ENCODE peak calls at places on chromosomes 1 and 21, in nine cellular contexts. One of them, this sample, is unnamed.
A peak's percentile ranks its signal among the peaks of the same experiment; 100 is the strongest.

GRCh38 chr1:49298304-49298703 is 521.6 kb upstream of the BEND5 start:
- DNase-seq in Panc1: no peak
- DNase-seq in HepG2: no peak
- DNase-seq in GM23338: peak; percentile 7
- DNase-seq in SK-N-SH: no peak
- DNase-seq in A549: no peak
- DNase-seq in HCT116: no peak
- DNase-seq in K562: no peak
- DNase-seq in GM12878: no peak
- DNase-seq in this sample: no peak

GRCh38 chr1:38000529-38001453 is 4.5 kb downstream of the FHL3 start:
- DNase-seq in Panc1: no peak
- DNase-seq in HepG2: peak; percentile 56
- DNase-seq in GM23338: peak; percentile 83
- DNase-seq in SK-N-SH: peak; percentile 51
- DNase-seq in A549: no peak
- DNase-seq in HCT116: no peak
- DNase-seq in K562: peak; percentile 50
- DNase-seq in GM12878: no peak
- DNase-seq in this sample: no peak

GRCh38 chr1:153773004-153773921 is 1.9 kb upstream of the SLC27A3 start:
- DNase-seq in Panc1: no peak
- DNase-seq in HepG2: no peak
- DNase-seq in GM23338: no peak
- DNase-seq in SK-N-SH: no peak
- DNase-seq in A549: no peak
- DNase-seq in HCT116: no peak
- DNase-seq in K562: no peak
- DNase-seq in GM12878: no peak
- DNase-seq in this sample: peak; percentile 55

GRCh38 chr1:119544165-119544762 is 37.3 kb downstream of the HSD3B1 start:
- DNase-seq in Panc1: peak; percentile 10
- DNase-seq in HepG2: no peak
- DNase-seq in GM23338: peak; percentile 72
- DNase-seq in SK-N-SH: peak; percentile 1
- DNase-seq in A549: peak; percentile 15
- DNase-seq in HCT116: peak; percentile 35
- DNase-seq in K562: peak; percentile 23
- DNase-seq in GM12878: no peak
- DNase-seq in this sample: peak; percentile 17

GRCh38 chr1:22454476-22455056 is 2.9 kb downstream of the ZBTB40 start:
- DNase-seq in Panc1: no peak
- DNase-seq in HepG2: no peak
- DNase-seq in GM23338: no peak
- DNase-seq in SK-N-SH: peak; percentile 32
- DNase-seq in A549: no peak
- DNase-seq in HCT116: no peak
- DNase-seq in K562: peak; percentile 50
- DNase-seq in GM12878: no peak
- DNase-seq in this sample: no peak

GRCh38 chr1:184059887-184060286 is 8.4 kb downstream of the TSEN15 start:
- DNase-seq in Panc1: no peak
- DNase-seq in HepG2: no peak
- DNase-seq in GM23338: no peak
- DNase-seq in SK-N-SH: no peak
- DNase-seq in A549: no peak
- DNase-seq in HCT116: no peak
- DNase-seq in K562: no peak
- DNase-seq in GM12878: no peak
- DNase-seq in this sample: no peak

GRCh38 chr1:175126347-175126746 is 58.7 kb downstream of the TNN start:
- DNase-seq in Panc1: no peak
- DNase-seq in HepG2: no peak
- DNase-seq in GM23338: no peak
- DNase-seq in SK-N-SH: no peak
- DNase-seq in A549: no peak
- DNase-seq in HCT116: no peak
- DNase-seq in K562: no peak
- DNase-seq in GM12878: no peak
- DNase-seq in this sample: no peak

GRCh38 chr21:45436371-45437040 is 31.5 kb downstream of the COL18A1 start:
- DNase-seq in Panc1: no peak
- DNase-seq in HepG2: no peak
- DNase-seq in GM23338: no peak
- DNase-seq in SK-N-SH: no peak
- DNase-seq in A549: no peak
- DNase-seq in HCT116: no peak
- DNase-seq in K562: no peak
- DNase-seq in GM12878: no peak
- DNase-seq in this sample: no peak

GRCh38 chr1:19038096-19038495 is 81.6 kb upstream of the IFFO2 start:
- DNase-seq in Panc1: no peak
- DNase-seq in HepG2: no peak
- DNase-seq in GM23338: no peak
- DNase-seq in SK-N-SH: no peak
- DNase-seq in A549: no peak
- DNase-seq in HCT116: no peak
- DNase-seq in K562: no peak
- DNase-seq in GM12878: no peak
- DNase-seq in this sample: no peak

GRCh38 chr1:116571215-116571919 is 541 bp upstream of the CD58 start:
- DNase-seq in Panc1: no peak
- DNase-seq in HepG2: no peak
- DNase-seq in GM23338: peak; percentile 39
- DNase-seq in SK-N-SH: peak; percentile 49
- DNase-seq in A549: no peak
- DNase-seq in HCT116: no peak
- DNase-seq in K562: peak; percentile 40
- DNase-seq in GM12878: no peak
- DNase-seq in this sample: no peak

GRCh38 chr1:36771678-36772284 is 262.5 kb downstream of the GRIK3 start:
- DNase-seq in Panc1: no peak
- DNase-seq in HepG2: no peak
- DNase-seq in GM23338: peak; percentile 54
- DNase-seq in SK-N-SH: no peak
- DNase-seq in A549: no peak
- DNase-seq in HCT116: no peak
- DNase-seq in K562: no peak
- DNase-seq in GM12878: no peak
- DNase-seq in this sample: no peak

GRCh38 chr1:205541161-205541886 is 36.9 kb downstream of the CDK18 start:
- DNase-seq in Panc1: no peak
- DNase-seq in HepG2: no peak
- DNase-seq in GM23338: no peak
- DNase-seq in SK-N-SH: no peak
- DNase-seq in A549: no peak
- DNase-seq in HCT116: no peak
- DNase-seq in K562: no peak
- DNase-seq in GM12878: no peak
- DNase-seq in this sample: no peak

GRCh38 chr1:205545991-205546390 is 41.5 kb downstream of the CDK18 start:
- DNase-seq in Panc1: no peak
- DNase-seq in HepG2: no peak
- DNase-seq in GM23338: no peak
- DNase-seq in SK-N-SH: no peak
- DNase-seq in A549: no peak
- DNase-seq in HCT116: no peak
- DNase-seq in K562: no peak
- DNase-seq in GM12878: no peak
- DNase-seq in this sample: no peak

GRCh38 chr1:205543351-205544305 is 39.2 kb downstream of the CDK18 start:
- DNase-seq in Panc1: peak; percentile 42
- DNase-seq in HepG2: peak; percentile 62
- DNase-seq in GM23338: peak; percentile 95
- DNase-seq in SK-N-SH: peak; percentile 78
- DNase-seq in A549: peak; percentile 63
- DNase-seq in HCT116: no peak
- DNase-seq in K562: peak; percentile 39
- DNase-seq in GM12878: no peak
- DNase-seq in this sample: no peak

GRCh38 chr1:205545001-205545919 is 40.8 kb downstream of the CDK18 start:
- DNase-seq in Panc1: no peak
- DNase-seq in HepG2: no peak
- DNase-seq in GM23338: no peak
- DNase-seq in SK-N-SH: no peak
- DNase-seq in A549: no peak
- DNase-seq in HCT116: no peak
- DNase-seq in K562: no peak
- DNase-seq in GM12878: no peak
- DNase-seq in this sample: no peak

GRCh38 chr1:205542367-205542766 is 37.9 kb downstream of the CDK18 start:
- DNase-seq in Panc1: no peak
- DNase-seq in HepG2: no peak
- DNase-seq in GM23338: no peak
- DNase-seq in SK-N-SH: no peak
- DNase-seq in A549: no peak
- DNase-seq in HCT116: no peak
- DNase-seq in K562: no peak
- DNase-seq in GM12878: no peak
- DNase-seq in this sample: no peak
- TF ChIP-seq REST in Panc1: no peak
- TF ChIP-seq REST in HepG2: no peak
- TF ChIP-seq REST in GM23338: no peak
- TF ChIP-seq REST in SK-N-SH: no peak
- TF ChIP-seq REST in A549: no peak
- TF ChIP-seq REST in HCT116: no peak
- TF ChIP-seq REST in K562: no peak
- TF ChIP-seq REST in GM12878: no peak
- TF ChIP-seq REST in this sample: no peak

GRCh38 chr21:33825419-33825818 is 90.2 kb downstream of the ATP5PO start:
- DNase-seq in Panc1: no peak
- DNase-seq in HepG2: no peak
- DNase-seq in GM23338: no peak
- DNase-seq in SK-N-SH: no peak
- DNase-seq in A549: no peak
- DNase-seq in HCT116: no peak
- DNase-seq in K562: no peak
- DNase-seq in GM12878: no peak
- DNase-seq in this sample: no peak
- H3K27ac ChIP-seq in Panc1: no peak overlapping the region
- H3K27ac ChIP-seq in HepG2: no peak overlapping the region
- H3K27ac ChIP-seq in GM23338: no peak overlapping the region
- H3K27ac ChIP-seq in SK-N-SH: peak overlapping the region; percentile 2
- H3K27ac ChIP-seq in A549: no peak overlapping the region
- H3K27ac ChIP-seq in HCT116: no peak overlapping the region
- H3K27ac ChIP-seq in K562: no peak overlapping the region
- H3K27ac ChIP-seq in GM12878: no peak overlapping the region
- H3K27ac ChIP-seq in this sample: no peak overlapping the region

GRCh38 chr21:26814374-26814773 is 30.8 kb downstream of the ADAMTS1 start:
- DNase-seq in Panc1: no peak
- DNase-seq in HepG2: no peak
- DNase-seq in GM23338: no peak
- DNase-seq in SK-N-SH: no peak
- DNase-seq in A549: no peak
- DNase-seq in HCT116: no peak
- DNase-seq in K562: no peak
- DNase-seq in GM12878: no peak
- DNase-seq in this sample: no peak
- TF ChIP-seq REST in Panc1: no peak
- TF ChIP-seq REST in HepG2: no peak
- TF ChIP-seq REST in GM23338: no peak
- TF ChIP-seq REST in SK-N-SH: no peak
- TF ChIP-seq REST in A549: no peak
- TF ChIP-seq REST in HCT116: no peak
- TF ChIP-seq REST in K562: no peak
- TF ChIP-seq REST in GM12878: no peak
- TF ChIP-seq REST in this sample: no peak

GRCh38 chr1:53509775-53510174 is 50.6 kb downstream of the DMRTB1 start:
- DNase-seq in Panc1: no peak
- DNase-seq in HepG2: no peak
- DNase-seq in GM23338: no peak
- DNase-seq in SK-N-SH: no peak
- DNase-seq in A549: no peak
- DNase-seq in HCT116: no peak
- DNase-seq in K562: no peak
- DNase-seq in GM12878: no peak
- DNase-seq in this sample: no peak
- H3K27ac ChIP-seq in Panc1: no peak overlapping the region
- H3K27ac ChIP-seq in HepG2: no peak overlapping the region
- H3K27ac ChIP-seq in GM23338: no peak overlapping the region
- H3K27ac ChIP-seq in SK-N-SH: no peak overlapping the region
- H3K27ac ChIP-seq in A549: no peak overlapping the region
- H3K27ac ChIP-seq in HCT116: no peak overlapping the region
- H3K27ac ChIP-seq in K562: no peak overlapping the region
- H3K27ac ChIP-seq in GM12878: no peak overlapping the region
- H3K27ac ChIP-seq in this sample: no peak overlapping the region